ENCODE peak calls at places on chromosomes 13 and 19, in seven cellular contexts. J is H1, C is Panc1, H is psoas muscle, W is endothelial cell, O is cardiac fibroblast, G is omental fat pad. E is an unnamed sample.

GRCh38 chr13:113239986-113240385 is 30.6 kb downstream of the CUL4A start:
- DNase-seq in J (no peak), C (no peak), H (no peak), W (no peak), O (no peak), G (no peak), E (no peak)

GRCh38 chr19:52592301-52592700 is 22.2 kb downstream of the ZNF701 start:
- DNase-seq in J (no peak), C (no peak), H (no peak), W (no peak), O (no peak), G (no peak), E (no peak)

GRCh38 chr13:23674795-23675640 is 104.8 kb downstream of the TNFRSF19 start:
- DNase-seq in J (no peak), C (peak; percentile 78), H (no peak), W (no peak), O (peak; percentile 52), G (no peak), E (peak; percentile 88)

GRCh38 chr19:52237771-52238400 is 31.5 kb upstream of the ZNF766 start:
- DNase-seq in J (peak; percentile 67), C (peak; percentile 47), H (peak; percentile 33), W (peak; percentile 53), O (peak; percentile 76), G (no peak), E (peak; percentile 77)

GRCh38 chr19:47469719-47470118 is 2.0 kb downstream of the SLC8A2 start:
- DNase-seq in J (no peak), C (no peak), H (no peak), W (no peak), O (no peak), G (no peak), E (no peak)

GRCh38 chr19:7417671-7418324 is 69.1 kb downstream of the ARHGEF18 start:
- DNase-seq in J (no peak), C (no peak), H (no peak), W (no peak), O (peak; percentile 20), G (no peak), E (no peak)

GRCh38 chr19:38661996-38662395 is 14.5 kb downstream of the ACTN4 start:
- DNase-seq in J (no peak), C (no peak), H (no peak), W (no peak), O (no peak), G (no peak), E (no peak)

GRCh38 chr13:73107459-73107858 is 48.7 kb downstream of the KLF5 start:
- DNase-seq in J (no peak), C (no peak), H (no peak), W (no peak), O (no peak), G (no peak), E (no peak)

GRCh38 chr19:1811942-1812425 is at the start of gene ATP8B3:
- DNase-seq in J (peak; percentile 76), C (no peak), H (no peak), W (no peak), O (no peak), G (no peak), E (no peak)

GRCh38 chr19:4981681-4981958 is 12.7 kb downstream of the KDM4B start:
- DNase-seq in J (no peak), C (no peak), H (no peak), W (no peak), O (no peak), G (no peak), E (no peak)

GRCh38 chr19:6066661-6067646 is 43.3 kb downstream of the RFX2 start:
- DNase-seq in J (peak; percentile 68), C (no peak), H (peak; percentile 85), W (peak; percentile 84), O (peak; percentile 99), G (peak; percentile 93), E (peak; percentile 95)

GRCh38 chr13:37492061-37492460 is 106.5 kb downstream of the POSTN start:
- DNase-seq in J (no peak), C (no peak), H (no peak), W (no peak), O (no peak), G (no peak), E (no peak)

GRCh38 chr19:37007587-37008220 is 70.5 kb upstream of the ZNF420 start:
- DNase-seq in J (no peak), C (no peak), H (peak; percentile 62), W (no peak), O (peak; percentile 33), G (no peak), E (no peak)

GRCh38 chr19:29598036-29598435 is 8.0 kb upstream of the POP4 start:
- DNase-seq in J (no peak), C (no peak), H (no peak), W (no peak), O (no peak), G (no peak), E (no peak)

GRCh38 chr13:106376411-106377112 is 158.9 kb downstream of the EFNB2 start:
- DNase-seq in J (no peak), C (peak; percentile 61), H (no peak), W (no peak), O (peak; percentile 79), G (no peak), E (peak; percentile 82)

GRCh38 chr19:58406818-58407657 is 1.4 kb upstream of the ZNF584 start:
- DNase-seq in J (no peak), C (no peak), H (no peak), W (no peak), O (no peak), G (no peak), E (no peak)

GRCh38 chr13:49679244-49679643 is 12.0 kb downstream of the EBPL start:
- DNase-seq in J (no peak), C (no peak), H (no peak), W (no peak), O (peak; percentile 44), G (no peak), E (peak; percentile 31)

GRCh38 chr13:33676045-33676699 is 141.8 kb upstream of the RFC3 start:
- DNase-seq in J (no peak), C (no peak), H (no peak), W (no peak), O (peak; percentile 26), G (no peak), E (peak; percentile 8)

GRCh38 chr19:29288276-29288675 is 75.3 kb upstream of the UQCRFS1 start:
- DNase-seq in J (no peak), C (no peak), H (no peak), W (no peak), O (no peak), G (no peak), E (no peak)

GRCh38 chr19:6536138-6536671 is 5.4 kb downstream of the TNFSF9 start:
- DNase-seq in J (peak; percentile 77), C (no peak), H (peak; percentile 31), W (no peak), O (peak; percentile 39), G (no peak), E (peak; percentile 22)

GRCh38 chr13:112001571-112001970 is 65.4 kb upstream of the SOX1 start:
- DNase-seq in J (no peak), C (no peak), H (no peak), W (no peak), O (no peak), G (no peak), E (no peak)

DNA sequence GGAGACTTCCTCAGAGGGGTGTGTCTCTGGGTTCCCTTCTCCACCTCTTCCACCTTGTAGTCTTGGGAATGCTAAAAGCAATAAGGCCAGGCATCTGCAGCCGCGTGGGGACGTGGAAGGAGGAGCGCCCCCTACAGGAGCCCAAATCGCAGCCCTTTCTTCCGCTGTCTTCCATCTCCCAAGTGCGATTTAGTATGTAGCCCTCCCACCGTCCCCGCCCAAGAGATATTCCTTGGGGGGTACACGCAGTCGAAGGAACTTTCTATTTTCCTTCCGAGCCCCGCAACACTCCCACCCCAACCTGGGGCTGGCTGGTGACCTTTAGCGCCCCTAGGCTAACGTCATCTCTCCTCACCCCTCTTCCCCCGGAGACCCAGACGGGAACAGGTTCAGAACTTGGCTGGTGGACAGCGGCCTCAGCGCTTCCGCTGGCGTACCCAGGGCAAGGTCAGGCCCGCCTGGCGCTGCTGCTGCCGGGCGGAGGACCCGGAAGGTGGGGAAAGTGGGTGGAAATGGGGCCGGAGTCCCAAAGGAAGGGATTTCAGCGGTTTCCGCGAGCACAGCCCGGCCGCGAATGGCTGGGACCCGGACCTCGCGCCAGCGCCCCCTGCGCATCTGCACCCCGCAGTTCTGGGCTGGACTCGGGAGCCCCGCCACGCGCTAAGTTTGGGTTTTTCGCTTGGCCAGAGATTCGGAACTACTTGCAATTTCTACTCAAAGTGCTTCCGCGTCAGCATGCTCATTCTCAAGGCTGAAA is 2.1 kb upstream of the PCDH8 start:
- DNase-seq in J (peak; percentile 94), C (no peak), H (peak; percentile 73), W (peak; percentile 91), O (peak; percentile 61), G (no peak), E (peak; percentile 34)
- TF ChIP-seq CTCF in J (no peak), C (peak; percentile 59), H (no peak), W (peak; percentile 54), O (no peak), G (no peak), E (no peak)

DNA sequence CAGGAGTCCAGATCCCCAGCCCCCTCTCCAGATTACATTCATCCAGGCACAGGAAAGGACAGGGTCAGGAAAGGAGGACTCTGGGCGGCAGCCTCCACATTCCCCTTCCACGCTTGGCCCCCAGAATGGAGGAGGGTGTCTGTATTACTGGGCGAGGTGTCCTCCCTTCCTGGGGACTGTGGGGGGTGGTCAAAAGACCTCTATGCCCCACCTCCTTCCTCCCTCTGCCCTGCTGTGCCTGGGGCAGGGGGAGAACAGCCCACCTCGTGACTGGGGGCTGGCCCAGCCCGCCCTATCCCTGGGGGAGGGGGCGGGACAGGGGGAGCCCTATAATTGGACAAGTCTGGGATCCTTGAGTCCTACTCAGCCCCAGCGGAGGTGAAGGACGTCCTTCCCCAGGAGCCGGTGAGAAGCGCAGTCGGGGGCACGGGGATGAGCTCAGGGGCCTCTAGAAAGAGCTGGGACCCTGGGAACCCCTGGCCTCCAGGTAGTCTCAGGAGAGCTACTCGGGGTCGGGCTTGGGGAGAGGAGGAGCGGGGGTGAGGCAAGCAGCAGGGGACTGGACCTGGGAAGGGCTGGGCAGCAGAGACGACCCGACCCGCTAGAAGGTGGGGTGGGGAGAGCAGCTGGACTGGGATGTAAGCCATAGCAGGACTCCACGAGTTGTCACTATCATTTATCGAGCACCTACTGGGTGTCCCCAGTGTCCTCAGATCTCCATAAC is at the start of gene APOE:
- DNase-seq in J (peak; percentile 86), C (no peak), H (no peak), W (peak; percentile 40), O (peak; percentile 91), G (no peak), E (no peak)
- TF ChIP-seq CTCF in J (no peak), C (no peak), H (no peak), W (no peak), O (no peak), G (no peak), E (no peak)

DNA sequence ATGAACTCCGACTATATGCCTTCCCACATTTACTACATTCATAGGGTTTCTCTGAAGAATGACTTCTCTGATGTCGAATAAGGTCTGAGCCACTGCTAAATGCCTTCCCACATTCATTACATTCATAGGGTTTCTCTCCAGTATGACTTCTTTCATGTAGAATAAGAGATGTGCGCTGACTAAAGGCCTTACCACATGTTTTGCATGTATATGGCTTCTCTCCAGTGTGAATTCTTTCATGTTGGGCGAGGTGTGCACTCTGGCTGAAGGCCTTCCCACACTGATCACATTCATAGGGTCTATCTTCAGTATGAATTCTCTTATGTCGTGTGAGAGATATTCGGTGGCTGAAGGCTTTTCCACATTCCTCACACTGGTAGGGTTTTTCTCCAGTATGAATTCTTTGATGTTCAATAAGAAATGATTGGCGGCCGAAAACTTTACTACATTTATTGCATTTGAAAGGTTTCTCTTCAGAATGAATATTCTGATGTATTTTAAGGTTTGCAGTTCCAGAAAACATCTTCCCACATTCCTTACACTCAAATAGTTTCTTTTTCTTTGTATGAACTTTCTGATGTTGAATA is 35.8 kb downstream of the ZNF667 start:
- DNase-seq in J (no peak), C (no peak), H (no peak), W (no peak), O (no peak), G (no peak), E (no peak)
- TF ChIP-seq CTCF in J (no peak), C (no peak), H (no peak), W (no peak), O (no peak), G (no peak), E (no peak)

GRCh38 chr13:110407021-110407420 is 99.9 kb downstream of the COL4A2 start:
- DNase-seq in J (no peak), C (no peak), H (no peak), W (no peak), O (no peak), G (no peak), E (no peak)
- TF ChIP-seq CTCF in J (no peak), C (no peak), H (no peak), W (no peak), O (no peak), G (no peak), E (no peak)